ENCODE peak calls at places on chromosomes 6 and 20, in ten cellular contexts. Y is Panc1, U is HL-60, K is K562, N is transverse colon, V is prostate gland, X is vagina, J is endothelial cell of umbilical vein, W is upper lobe of left lung, G is suprapubic skin. I is an unnamed sample.

GRCh38 chr20:62363920-62364851 is 2.9 kb downstream of the LAMA5 start:
- DNase-seq in N (peak), J (peak), G (no peak), X (no peak), V (peak), Y (no peak), W (peak), K (no peak), U (no peak), I (no peak)

GRCh38 chr20:34083781-34084180 is 28.3 kb downstream of the EIF2S2 start:
- DNase-seq in X (no peak), Y (no peak), G (no peak), V (no peak), K (no peak), W (no peak), N (no peak), U (no peak), J (no peak), I (no peak)

GRCh38 chr20:19815553-19815991 is 57.5 kb downstream of the RIN2 start:
- DNase-seq in G (no peak), U (no peak), W (no peak), Y (peak), X (no peak), K (no peak), N (no peak), V (no peak), J (peak), I (no peak)

GRCh38 chr20:20450461-20451027 is 82.6 kb downstream of the INSM1 start:
- DNase-seq in V (no peak), W (no peak), G (no peak), U (no peak), X (no peak), K (no peak), N (no peak), Y (no peak), J (peak), I (no peak)

GRCh38 chr6:14059791-14060436 is 57.7 kb upstream of the CD83 start:
- DNase-seq in J (no peak), U (no peak), X (no peak), Y (no peak), G (no peak), W (peak), V (peak), K (no peak), N (no peak), I (peak)

GRCh38 chr6:43627008-43627825 is 1.8 kb downstream of the GTPBP2 start:
- DNase-seq in K (peak), N (peak), X (no peak), Y (peak), U (peak), V (peak), G (peak), W (no peak), J (peak), I (peak)

GRCh38 chr6:20135677-20136268 is 76.5 kb downstream of the MBOAT1 start:
- DNase-seq in K (no peak), X (no peak), W (no peak), G (no peak), J (no peak), N (no peak), V (no peak), U (no peak), Y (no peak), I (no peak)

GRCh38 chr6:37987008-37987407 is 167.5 kb downstream of the ZFAND3 start:
- DNase-seq in V (no peak), K (no peak), X (no peak), J (no peak), Y (no peak), G (no peak), W (no peak), N (no peak), U (no peak), I (no peak)

GRCh38 chr6:43221774-43222101 is 7.5 kb downstream of the DNPH1 start:
- DNase-seq in G (no peak), K (no peak), X (no peak), W (no peak), J (no peak), V (no peak), U (no peak), Y (no peak), N (no peak), I (no peak)

GRCh38 chr6:47362857-47363461 is 53.3 kb upstream of the TNFRSF21 start:
- DNase-seq in X (no peak), K (no peak), U (no peak), Y (no peak), V (no peak), N (no peak), W (no peak), J (no peak), G (no peak), I (no peak)

GRCh38 chr20:33074675-33075074 is 4.8 kb upstream of the BPIFB4 start:
- DNase-seq in K (no peak), G (no peak), V (no peak), N (no peak), W (no peak), X (no peak), Y (no peak), U (no peak), J (no peak), I (no peak)

GRCh38 chr20:40962733-40963504 is 65.7 kb upstream of the TOP1 start:
- DNase-seq in K (peak), U (peak), N (peak), X (peak), G (peak), Y (peak), V (peak), J (peak), W (no peak), I (peak)

GRCh38 chr20:49579874-49580817 is 12.2 kb upstream of the PTGIS start:
- DNase-seq in Y (no peak), V (no peak), K (no peak), X (no peak), W (no peak), J (peak), G (no peak), N (no peak), U (no peak), I (no peak)

GRCh38 chr6:163197839-163198238 is 216.7 kb upstream of the QKI start:
- DNase-seq in V (no peak), J (no peak), G (no peak), X (no peak), N (no peak), Y (no peak), W (no peak), U (no peak), K (no peak), I (no peak)

GRCh38 chr20:50834599-50835005 is 39.7 kb downstream of the BCAS4 start:
- DNase-seq in U (no peak), N (no peak), J (no peak), G (no peak), V (no peak), X (no peak), W (no peak), Y (no peak), K (no peak), I (no peak)

GRCh38 chr6:44615621-44616020 is 228.1 kb downstream of the CDC5L start:
- DNase-seq in X (no peak), K (no peak), U (no peak), N (no peak), J (no peak), V (no peak), W (no peak), Y (no peak), G (no peak), I (no peak)

GRCh38 chr20:24567508-24567907 is 98.1 kb downstream of the SYNDIG1 start:
- DNase-seq in W (no peak), Y (no peak), K (no peak), G (no peak), J (no peak), X (peak), V (no peak), N (no peak), U (no peak), I (no peak)

GRCh38 chr6:73085362-73085975 is 139.8 kb downstream of the KHDC1L start:
- DNase-seq in Y (no peak), J (no peak), G (no peak), N (no peak), U (no peak), W (no peak), X (no peak), V (no peak), K (no peak), I (no peak)

GRCh38 chr20:37688093-37688492 is 5.7 kb upstream of the CTNNBL1 start:
- DNase-seq in J (no peak), X (no peak), G (no peak), N (no peak), V (no peak), U (no peak), W (no peak), Y (no peak), K (no peak), I (no peak)

GRCh38 chr6:69846770-69847506 is 19.4 kb upstream of the COL19A1 start:
- DNase-seq in Y (no peak), W (no peak), V (no peak), K (no peak), J (no peak), N (no peak), X (no peak), G (no peak), U (no peak), I (no peak)

GRCh38 chr6:144104898-144105487 is 9.6 kb upstream of the SF3B5 start:
- DNase-seq in Y (peak), U (no peak), G (no peak), X (no peak), N (no peak), W (no peak), V (peak), J (peak), K (peak), I (no peak)

GRCh38 chr6:39221115-39221514 is 8.2 kb downstream of the KCNK5 start:
- DNase-seq in Y (no peak), G (no peak), N (no peak), J (no peak), W (no peak), U (no peak), X (no peak), K (no peak), V (no peak), I (no peak)

GRCh38 chr6:12490904-12491571 is 200.9 kb downstream of the EDN1 start:
- DNase-seq in X (no peak), J (peak), G (no peak), W (no peak), Y (no peak), K (no peak), N (no peak), V (no peak), U (no peak), I (no peak)

GRCh38 chr6:34181903-34182302 is 36.0 kb upstream of the GRM4 start:
- DNase-seq in J (no peak), G (peak), W (no peak), N (no peak), Y (no peak), X (no peak), V (no peak), U (no peak), K (no peak), I (peak)

GRCh38 chr6:150126641-150127291 is 16.1 kb upstream of the PPP1R14C start:
- DNase-seq in V (no peak), U (no peak), G (no peak), X (no peak), Y (no peak), W (no peak), K (no peak), N (no peak), J (no peak), I (no peak)

GRCh38 chr6:16761469-16762264 is 407 bp upstream of the ATXN1 start:
- DNase-seq in X (no peak), J (peak), N (peak), U (peak), V (peak), K (peak), G (peak), W (peak), Y (no peak), I (peak)

GRCh38 chr6:33126101-33126714 is 50.4 kb downstream of the HLA-DPB1 start:
- DNase-seq in V (peak), X (no peak), G (no peak), U (no peak), Y (no peak), K (peak), N (peak), J (peak), W (no peak), I (peak)

GRCh38 chr6:138291849-138292181 is 73.5 kb upstream of the PBOV1 start:
- DNase-seq in Y (no peak), N (no peak), K (no peak), J (no peak), W (peak), V (no peak), X (no peak), G (no peak), U (no peak), I (no peak)

GRCh38 chr6:138287144-138287955 is 69.1 kb upstream of the PBOV1 start:
- DNase-seq in X (no peak), W (no peak), N (peak), G (no peak), J (peak), Y (peak), V (peak), U (peak), K (peak), I (peak)

GRCh38 chr6:138291036-138291848 is 73.0 kb upstream of the PBOV1 start:
- DNase-seq in U (no peak), J (no peak), W (peak), N (no peak), V (no peak), Y (no peak), X (no peak), K (no peak), G (no peak), I (no peak)

GRCh38 chr6:138290563-138290962 is 72.3 kb upstream of the PBOV1 start:
- DNase-seq in X (no peak), Y (no peak), K (no peak), U (no peak), J (no peak), N (no peak), W (no peak), G (no peak), V (no peak), I (no peak)

GRCh38 chr6:138289739-138290138 is 71.4 kb upstream of the PBOV1 start:
- DNase-seq in G (no peak), N (no peak), K (no peak), J (no peak), V (peak), W (no peak), Y (no peak), X (no peak), U (no peak), I (no peak)
- TF ChIP-seq POLR2AphosphoS5 in G (no peak), N (no peak), K (no peak), J (no peak), V (no peak), W (no peak), Y (no peak), X (no peak), U (no peak), I (no peak)

GRCh38 chr6:23174781-23175361 is 605.5 kb downstream of the HDGFL1 start:
- DNase-seq in N (no peak), G (no peak), U (no peak), J (no peak), V (no peak), W (no peak), Y (peak), X (no peak), K (no peak), I (no peak)

GRCh38 chr6:23176883-23177282 is 607.5 kb downstream of the HDGFL1 start:
- DNase-seq in J (peak), U (no peak), K (no peak), X (no peak), W (no peak), G (no peak), Y (no peak), V (no peak), N (no peak), I (no peak)

GRCh38 chr6:23175391-23175790 is 606.0 kb downstream of the HDGFL1 start:
- DNase-seq in V (no peak), Y (no peak), K (no peak), G (no peak), W (no peak), X (no peak), U (no peak), N (no peak), J (no peak), I (no peak)

GRCh38 chr6:23173231-23173630 is 603.9 kb downstream of the HDGFL1 start:
- DNase-seq in J (no peak), G (no peak), V (no peak), Y (no peak), N (no peak), W (no peak), K (no peak), X (no peak), U (no peak), I (no peak)

DNA sequence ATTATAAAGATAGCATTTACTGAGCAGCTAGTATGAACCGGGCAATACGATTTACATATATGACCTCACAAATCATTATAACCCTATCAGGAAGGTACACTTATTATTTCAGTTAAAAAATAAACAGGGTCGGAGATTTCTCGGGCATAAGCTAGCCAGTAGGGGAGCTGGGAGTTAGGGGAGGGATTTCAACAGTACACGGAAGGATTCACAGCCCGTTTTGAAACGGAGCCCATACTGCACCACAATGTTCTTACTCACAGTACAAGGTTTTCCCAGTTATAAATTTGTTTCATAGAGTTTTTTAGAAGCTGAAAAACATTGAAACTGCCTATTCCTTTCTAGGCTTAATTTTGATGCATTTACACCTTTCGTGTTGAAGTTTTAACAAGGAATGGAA is 607.1 kb downstream of the HDGFL1 start:
- DNase-seq in X (no peak), W (no peak), N (no peak), U (no peak), K (no peak), V (no peak), J (no peak), G (no peak), Y (no peak), I (no peak)
- H3K4me3 ChIP-seq in X (no peak), W (no peak), N (no peak), U (no peak), K (no peak), V (no peak), J (no peak), G (no peak), Y (no peak), I (no peak)

DNA sequence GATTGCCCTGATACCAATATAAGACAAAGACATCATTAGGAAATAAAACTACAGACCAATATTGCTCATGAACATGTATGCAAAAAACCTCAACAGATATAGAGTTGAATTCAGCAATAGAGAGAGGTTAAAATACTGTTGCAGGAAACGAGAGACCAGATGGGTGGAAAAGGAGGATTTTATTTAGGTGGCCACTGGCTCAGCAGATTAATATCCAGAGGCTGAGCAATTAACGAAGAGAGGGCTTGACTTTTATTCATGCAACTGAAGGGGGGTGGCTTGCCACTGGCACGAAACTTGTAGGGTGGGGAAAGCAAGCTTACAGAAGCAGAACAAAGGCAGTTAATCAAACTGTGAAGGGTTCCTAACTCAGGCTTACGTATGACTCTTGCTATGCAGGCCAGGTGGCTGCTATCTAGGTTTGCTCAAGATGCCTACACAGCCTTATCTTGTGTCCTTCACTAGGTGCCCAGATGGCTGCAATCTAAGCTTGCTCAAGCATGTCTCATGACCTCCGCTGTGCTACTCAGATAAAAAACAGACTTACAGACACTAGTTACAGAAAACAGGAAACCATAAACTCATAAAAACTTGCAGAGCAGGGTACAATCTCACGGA is 126.4 kb downstream of the MMUT start:
- DNase-seq in V (no peak), K (no peak), U (no peak), W (no peak), X (no peak), N (peak), G (no peak), J (peak), Y (no peak), I (no peak)
- TF ChIP-seq POLR2AphosphoS5 in V (no peak), K (no peak), U (peak), W (no peak), X (no peak), N (no peak), G (no peak), J (peak), Y (no peak), I (no peak)

GRCh38 chr20:44231713-44232468 is 15.2 kb upstream of the GDAP1L1 start:
- DNase-seq in X (no peak), V (no peak), W (no peak), J (no peak), U (no peak), G (no peak), K (no peak), Y (no peak), N (no peak), I (no peak)
- H3K4me3 ChIP-seq in X (no peak), V (no peak), W (no peak), J (no peak), U (no peak), G (no peak), K (no peak), Y (no peak), N (no peak), I (no peak)

I was measured in breast epithelium.